ENCODE peak calls at places on chromosomes 16 and 17, in six cellular contexts. E is mammary epithelial cell, R is esophagus squamous epithelium, Y is ovary, K is EH, O is A549. H is an unnamed sample.

GRCh38 chr17:78120971-78121800 is 7.4 kb downstream of the TMC6 start:
- DNase-seq in R (no peak), Y (no peak), K (no peak), E (no peak), O (no peak), H (no peak)

GRCh38 chr17:57811633-57812280 is 38.1 kb downstream of the MRPS23 start:
- DNase-seq in K (no peak), R (no peak), Y (no peak), E (no peak), O (no peak), H (no peak)

GRCh38 chr16:9500872-9501271 is 409.4 kb downstream of the HAPSTR1 start:
- DNase-seq in R (no peak), O (no peak), Y (no peak), E (no peak), K (no peak), H (no peak)

GRCh38 chr16:88616736-88617135 is 21.6 kb upstream of the IL17C start:
- DNase-seq in K (no peak), O (no peak), E (no peak), Y (no peak), R (no peak), H (no peak)

GRCh38 chr17:37446027-37446426 is 39.3 kb downstream of the TADA2A start:
- DNase-seq in K (no peak), R (no peak), Y (no peak), O (peak), E (no peak), H (peak)

GRCh38 chr17:40121191-40121885 is 433 bp upstream of the MSL1 start:
- DNase-seq in Y (peak), E (peak), K (peak), R (no peak), O (peak), H (no peak)

GRCh38 chr17:57870283-57870635 is 20.4 kb upstream of the MRPS23 start:
- DNase-seq in O (no peak), K (peak), R (no peak), Y (no peak), E (no peak), H (no peak)

GRCh38 chr16:56320081-56320480 is 105.3 kb downstream of the AMFR start:
- DNase-seq in K (no peak), E (no peak), Y (no peak), O (no peak), R (no peak), H (no peak)

GRCh38 chr16:53502331-53503269 is at the start of gene AKTIP:
- DNase-seq in Y (no peak), R (no peak), K (peak), O (no peak), E (peak), H (no peak)

GRCh38 chr16:67860589-67861398 is 12.1 kb upstream of the EDC4 start:
- DNase-seq in Y (no peak), O (peak), E (peak), R (no peak), K (peak), H (no peak)

GRCh38 chr17:3964203-3965122 is at the start of gene ATP2A3:
- DNase-seq in Y (no peak), E (no peak), R (no peak), K (peak), O (no peak), H (no peak)

GRCh38 chr17:80811181-80812105 is 180.2 kb upstream of the CHMP6 start:
- DNase-seq in E (no peak), R (no peak), K (no peak), O (no peak), Y (no peak), H (no peak)

GRCh38 chr16:9757687-9758086 is 424.5 kb downstream of the GRIN2A start:
- DNase-seq in Y (no peak), O (no peak), R (no peak), E (no peak), K (no peak), H (no peak)

GRCh38 chr17:35051579-35052239 is 11.8 kb downstream of the RFFL start:
- DNase-seq in Y (no peak), R (no peak), O (no peak), K (peak), E (no peak), H (no peak)

GRCh38 chr17:42895185-42895555 is 5.4 kb upstream of the G6PC1 start:
- DNase-seq in Y (peak), K (peak), O (peak), E (peak), R (no peak), H (peak)

GRCh38 chr17:78899361-78900260 is 3.4 kb downstream of the CEP295NL start:
- DNase-seq in E (no peak), O (no peak), R (no peak), Y (no peak), K (no peak), H (no peak)

GRCh38 chr16:72487283-72487682 is 315.3 kb upstream of the PMFBP1 start:
- DNase-seq in R (no peak), K (no peak), E (no peak), O (no peak), Y (no peak), H (no peak)

GRCh38 chr16:63938661-63939060 is 1183.2 kb downstream of the CDH11 start:
- DNase-seq in K (peak), E (peak), O (no peak), R (no peak), Y (no peak), H (no peak)

GRCh38 chr16:2520784-2521577 is 810 bp downstream of the AMDHD2 start:
- DNase-seq in O (no peak), Y (no peak), R (no peak), K (no peak), E (no peak), H (no peak)

GRCh38 chr16:2516391-2517240 is 2.9 kb downstream of the ATP6V0C start:
- DNase-seq in R (no peak), K (peak), E (no peak), Y (no peak), O (no peak), H (no peak)

GRCh38 chr16:85002099-85002541 is 9.2 kb downstream of the ZDHHC7 start:
- DNase-seq in K (no peak), Y (no peak), O (no peak), R (no peak), E (no peak), H (no peak)

GRCh38 chr16:88460496-88461169 is 7.6 kb downstream of the ZFPM1 start:
- DNase-seq in K (no peak), R (no peak), O (no peak), Y (no peak), E (no peak), H (no peak)

GRCh38 chr17:36612323-36612722 is 10.9 kb downstream of the MRM1 start:
- DNase-seq in R (no peak), K (no peak), O (no peak), Y (no peak), E (no peak), H (no peak)

GRCh38 chr17:58335779-58336455 is 7.3 kb upstream of the TSPOAP1 start:
- DNase-seq in K (peak), Y (no peak), R (no peak), E (peak), O (no peak), H (peak)